ENCODE peak calls at places on chromosomes 3 and 15, in four cellular contexts. One of them, this sample, is unnamed.

GRCh38 chr3:169052465-169053302 is 610.8 kb downstream of the MECOM start:
- DNase-seq in RCC 7860: no peak
- DNase-seq in stimulated activated effector memory CD8-positive, alpha-beta T cell treated with anti-CD3 and anti-CD28 coated beads, Interleukin-12 subunit alpha, Interleukin-12 subunit beta, amount 100 ng/mL, for 72 hours: no peak
- DNase-seq in lower leg skin: peak
- DNase-seq in this sample: no peak

GRCh38 chr3:177673105-177673804 is 476.0 kb upstream of the TBL1XR1 start:
- DNase-seq in RCC 7860: peak
- DNase-seq in stimulated activated effector memory CD8-positive, alpha-beta T cell treated with anti-CD3 and anti-CD28 coated beads, Interleukin-12 subunit alpha, Interleukin-12 subunit beta, amount 100 ng/mL, for 72 hours: no peak
- DNase-seq in lower leg skin: no peak
- DNase-seq in this sample: no peak

GRCh38 chr15:64149424-64150235 is 1.9 kb upstream of the SNX22 start:
- DNase-seq in RCC 7860: no peak
- DNase-seq in lower leg skin: no peak
- DNase-seq in stimulated activated effector memory CD8-positive, alpha-beta T cell treated with anti-CD3 and anti-CD28 coated beads, Interleukin-12 subunit alpha, Interleukin-12 subunit beta, amount 100 ng/mL, for 72 hours: no peak
- DNase-seq in this sample: no peak

GRCh38 chr15:78055923-78056713 is 21.4 kb downstream of the TBC1D2B start:
- DNase-seq in lower leg skin: no peak
- DNase-seq in stimulated activated effector memory CD8-positive, alpha-beta T cell treated with anti-CD3 and anti-CD28 coated beads, Interleukin-12 subunit alpha, Interleukin-12 subunit beta, amount 100 ng/mL, for 72 hours: no peak
- DNase-seq in RCC 7860: no peak
- DNase-seq in this sample: no peak

GRCh38 chr15:88166330-88166993 is 90.1 kb downstream of the NTRK3 start:
- DNase-seq in lower leg skin: no peak
- DNase-seq in RCC 7860: no peak
- DNase-seq in stimulated activated effector memory CD8-positive, alpha-beta T cell treated with anti-CD3 and anti-CD28 coated beads, Interleukin-12 subunit alpha, Interleukin-12 subunit beta, amount 100 ng/mL, for 72 hours: no peak
- DNase-seq in this sample: peak

GRCh38 chr15:100704281-100705055 is 102.1 kb downstream of the ASB7 start:
- DNase-seq in stimulated activated effector memory CD8-positive, alpha-beta T cell treated with anti-CD3 and anti-CD28 coated beads, Interleukin-12 subunit alpha, Interleukin-12 subunit beta, amount 100 ng/mL, for 72 hours: no peak
- DNase-seq in lower leg skin: no peak
- DNase-seq in RCC 7860: peak
- DNase-seq in this sample: no peak

GRCh38 chr3:24713516-24713915 is 218.9 kb upstream of the THRB start:
- DNase-seq in stimulated activated effector memory CD8-positive, alpha-beta T cell treated with anti-CD3 and anti-CD28 coated beads, Interleukin-12 subunit alpha, Interleukin-12 subunit beta, amount 100 ng/mL, for 72 hours: no peak
- DNase-seq in RCC 7860: no peak
- DNase-seq in lower leg skin: no peak
- DNase-seq in this sample: no peak

GRCh38 chr15:77025941-77026411 is 31.1 kb downstream of the PSTPIP1 start:
- DNase-seq in RCC 7860: no peak
- DNase-seq in lower leg skin: no peak
- DNase-seq in stimulated activated effector memory CD8-positive, alpha-beta T cell treated with anti-CD3 and anti-CD28 coated beads, Interleukin-12 subunit alpha, Interleukin-12 subunit beta, amount 100 ng/mL, for 72 hours: no peak
- DNase-seq in this sample: no peak

GRCh38 chr3:106004137-106004600 is 135.4 kb upstream of the CBLB start:
- DNase-seq in RCC 7860: no peak
- DNase-seq in stimulated activated effector memory CD8-positive, alpha-beta T cell treated with anti-CD3 and anti-CD28 coated beads, Interleukin-12 subunit alpha, Interleukin-12 subunit beta, amount 100 ng/mL, for 72 hours: no peak
- DNase-seq in lower leg skin: no peak
- DNase-seq in this sample: no peak

GRCh38 chr3:189406148-189406547 is 225.0 kb upstream of the TP63 start:
- DNase-seq in RCC 7860: no peak
- DNase-seq in stimulated activated effector memory CD8-positive, alpha-beta T cell treated with anti-CD3 and anti-CD28 coated beads, Interleukin-12 subunit alpha, Interleukin-12 subunit beta, amount 100 ng/mL, for 72 hours: no peak
- DNase-seq in lower leg skin: no peak
- DNase-seq in this sample: no peak

GRCh38 chr3:141452045-141452444 is 34.8 kb upstream of the RASA2 start:
- DNase-seq in lower leg skin: no peak
- DNase-seq in stimulated activated effector memory CD8-positive, alpha-beta T cell treated with anti-CD3 and anti-CD28 coated beads, Interleukin-12 subunit alpha, Interleukin-12 subunit beta, amount 100 ng/mL, for 72 hours: peak
- DNase-seq in RCC 7860: peak
- DNase-seq in this sample: no peak

GRCh38 chr3:7585052-7585451 is 724.1 kb downstream of the GRM7 start:
- DNase-seq in lower leg skin: no peak
- DNase-seq in stimulated activated effector memory CD8-positive, alpha-beta T cell treated with anti-CD3 and anti-CD28 coated beads, Interleukin-12 subunit alpha, Interleukin-12 subunit beta, amount 100 ng/mL, for 72 hours: no peak
- DNase-seq in RCC 7860: no peak
- DNase-seq in this sample: no peak

GRCh38 chr3:93843981-93844380 is 129.7 kb downstream of the PROS1 start:
- DNase-seq in stimulated activated effector memory CD8-positive, alpha-beta T cell treated with anti-CD3 and anti-CD28 coated beads, Interleukin-12 subunit alpha, Interleukin-12 subunit beta, amount 100 ng/mL, for 72 hours: no peak
- DNase-seq in lower leg skin: peak
- DNase-seq in RCC 7860: peak
- DNase-seq in this sample: no peak

GRCh38 chr15:32763295-32763694 is 45.5 kb downstream of the GREM1 start:
- DNase-seq in RCC 7860: no peak
- DNase-seq in stimulated activated effector memory CD8-positive, alpha-beta T cell treated with anti-CD3 and anti-CD28 coated beads, Interleukin-12 subunit alpha, Interleukin-12 subunit beta, amount 100 ng/mL, for 72 hours: no peak
- DNase-seq in lower leg skin: no peak
- DNase-seq in this sample: no peak

GRCh38 chr3:136988651-136989050 is 30.9 kb downstream of the IL20RB start:
- DNase-seq in RCC 7860: no peak
- DNase-seq in lower leg skin: no peak
- DNase-seq in stimulated activated effector memory CD8-positive, alpha-beta T cell treated with anti-CD3 and anti-CD28 coated beads, Interleukin-12 subunit alpha, Interleukin-12 subunit beta, amount 100 ng/mL, for 72 hours: no peak
- DNase-seq in this sample: no peak

This sample was measured in progenitor cell of endocrine pancreas.